ENCODE peak calls at places on chromosomes 11 and 22, in ten cellular contexts. One of them, this sample, is unnamed.

GRCh38 chr11:33402066-33402465 is 144.9 kb downstream of the HIPK3 start:
- DNase-seq in AG09309: no peak
- DNase-seq in mucosa of descending colon: no peak
- DNase-seq in MM.1S: no peak
- DNase-seq in kidney tubule cell: peak; percentile 69
- DNase-seq in activated CD4-positive, alpha-beta T cell treated with anti-CD3 and anti-CD28 coated beads, Interleukin-2, amount 10 ng/mL, durations not matched to agents 7 days and 5 days: no peak
- DNase-seq in astrocyte of the spinal cord: no peak
- DNase-seq in CD4-positive, CD25-positive, alpha-beta regulatory T cell: no peak
- DNase-seq in CD8-positive, alpha-beta T cell: no peak
- DNase-seq in mesothelial cell of epicardium: no peak
- DNase-seq in this sample: no peak

GRCh38 chr11:46477136-46477535 is 85.6 kb upstream of the CHRM4 start:
- DNase-seq in CD4-positive, CD25-positive, alpha-beta regulatory T cell: no peak
- DNase-seq in CD8-positive, alpha-beta T cell: no peak
- DNase-seq in MM.1S: no peak
- DNase-seq in mesothelial cell of epicardium: no peak
- DNase-seq in mucosa of descending colon: no peak
- DNase-seq in AG09309: no peak
- DNase-seq in kidney tubule cell: no peak
- DNase-seq in activated CD4-positive, alpha-beta T cell treated with anti-CD3 and anti-CD28 coated beads, Interleukin-2, amount 10 ng/mL, durations not matched to agents 7 days and 5 days: no peak
- DNase-seq in astrocyte of the spinal cord: no peak
- DNase-seq in this sample: no peak

GRCh38 chr22:44669725-44670027 is 32.3 kb upstream of the PRR5 start:
- DNase-seq in MM.1S: no peak
- DNase-seq in CD8-positive, alpha-beta T cell: no peak
- DNase-seq in activated CD4-positive, alpha-beta T cell treated with anti-CD3 and anti-CD28 coated beads, Interleukin-2, amount 10 ng/mL, durations not matched to agents 7 days and 5 days: no peak
- DNase-seq in CD4-positive, CD25-positive, alpha-beta regulatory T cell: no peak
- DNase-seq in AG09309: no peak
- DNase-seq in kidney tubule cell: no peak
- DNase-seq in astrocyte of the spinal cord: no peak
- DNase-seq in mesothelial cell of epicardium: no peak
- DNase-seq in mucosa of descending colon: peak; percentile 26
- DNase-seq in this sample: no peak

GRCh38 chr11:61041755-61042518 is 60.4 kb upstream of the CD5 start:
- DNase-seq in kidney tubule cell: no peak
- DNase-seq in mucosa of descending colon: peak; percentile 62
- DNase-seq in activated CD4-positive, alpha-beta T cell treated with anti-CD3 and anti-CD28 coated beads, Interleukin-2, amount 10 ng/mL, durations not matched to agents 7 days and 5 days: peak; percentile 95
- DNase-seq in CD8-positive, alpha-beta T cell: peak; percentile 82
- DNase-seq in astrocyte of the spinal cord: peak; percentile 54
- DNase-seq in MM.1S: peak; percentile 90
- DNase-seq in AG09309: no peak
- DNase-seq in CD4-positive, CD25-positive, alpha-beta regulatory T cell: peak; percentile 90
- DNase-seq in mesothelial cell of epicardium: peak; percentile 54
- DNase-seq in this sample: no peak

GRCh38 chr11:125165111-125165663 is 636 bp downstream of the PKNOX2 start:
- DNase-seq in AG09309: no peak
- DNase-seq in mesothelial cell of epicardium: peak; percentile 70
- DNase-seq in astrocyte of the spinal cord: peak; percentile 51
- DNase-seq in MM.1S: no peak
- DNase-seq in CD4-positive, CD25-positive, alpha-beta regulatory T cell: no peak
- DNase-seq in activated CD4-positive, alpha-beta T cell treated with anti-CD3 and anti-CD28 coated beads, Interleukin-2, amount 10 ng/mL, durations not matched to agents 7 days and 5 days: no peak
- DNase-seq in mucosa of descending colon: peak; percentile 32
- DNase-seq in kidney tubule cell: peak; percentile 47
- DNase-seq in CD8-positive, alpha-beta T cell: no peak
- DNase-seq in this sample: peak; percentile 12

GRCh38 chr11:126310229-126310991 is 6.5 kb downstream of the DCPS start:
- DNase-seq in kidney tubule cell: peak; percentile 69
- DNase-seq in AG09309: no peak
- DNase-seq in mesothelial cell of epicardium: peak; percentile 82
- DNase-seq in CD8-positive, alpha-beta T cell: peak; percentile 37
- DNase-seq in activated CD4-positive, alpha-beta T cell treated with anti-CD3 and anti-CD28 coated beads, Interleukin-2, amount 10 ng/mL, durations not matched to agents 7 days and 5 days: peak; percentile 64
- DNase-seq in mucosa of descending colon: peak; percentile 83
- DNase-seq in MM.1S: peak; percentile 67
- DNase-seq in astrocyte of the spinal cord: peak; percentile 77
- DNase-seq in CD4-positive, CD25-positive, alpha-beta regulatory T cell: peak; percentile 42
- DNase-seq in this sample: peak; percentile 45

GRCh38 chr22:37234736-37235711 is 9.0 kb downstream of the RAC2 start:
- DNase-seq in CD8-positive, alpha-beta T cell: no peak
- DNase-seq in astrocyte of the spinal cord: no peak
- DNase-seq in activated CD4-positive, alpha-beta T cell treated with anti-CD3 and anti-CD28 coated beads, Interleukin-2, amount 10 ng/mL, durations not matched to agents 7 days and 5 days: no peak
- DNase-seq in MM.1S: no peak
- DNase-seq in CD4-positive, CD25-positive, alpha-beta regulatory T cell: no peak
- DNase-seq in AG09309: no peak
- DNase-seq in kidney tubule cell: no peak
- DNase-seq in mucosa of descending colon: no peak
- DNase-seq in mesothelial cell of epicardium: no peak
- DNase-seq in this sample: no peak

GRCh38 chr22:36355362-36355761 is 32.4 kb downstream of the MYH9 start:
- DNase-seq in mucosa of descending colon: no peak
- DNase-seq in CD4-positive, CD25-positive, alpha-beta regulatory T cell: no peak
- DNase-seq in mesothelial cell of epicardium: no peak
- DNase-seq in kidney tubule cell: no peak
- DNase-seq in activated CD4-positive, alpha-beta T cell treated with anti-CD3 and anti-CD28 coated beads, Interleukin-2, amount 10 ng/mL, durations not matched to agents 7 days and 5 days: no peak
- DNase-seq in MM.1S: peak; percentile 45
- DNase-seq in AG09309: no peak
- DNase-seq in astrocyte of the spinal cord: no peak
- DNase-seq in CD8-positive, alpha-beta T cell: no peak
- DNase-seq in this sample: no peak

GRCh38 chr11:21927628-21928027 is 265.3 kb upstream of the ANO5 start:
- DNase-seq in mucosa of descending colon: no peak
- DNase-seq in astrocyte of the spinal cord: no peak
- DNase-seq in CD8-positive, alpha-beta T cell: no peak
- DNase-seq in AG09309: no peak
- DNase-seq in CD4-positive, CD25-positive, alpha-beta regulatory T cell: no peak
- DNase-seq in activated CD4-positive, alpha-beta T cell treated with anti-CD3 and anti-CD28 coated beads, Interleukin-2, amount 10 ng/mL, durations not matched to agents 7 days and 5 days: no peak
- DNase-seq in mesothelial cell of epicardium: no peak
- DNase-seq in kidney tubule cell: no peak
- DNase-seq in MM.1S: no peak
- DNase-seq in this sample: no peak

GRCh38 chr11:111512296-111513239 is at the start of gene BTG4:
- DNase-seq in activated CD4-positive, alpha-beta T cell treated with anti-CD3 and anti-CD28 coated beads, Interleukin-2, amount 10 ng/mL, durations not matched to agents 7 days and 5 days: peak; percentile 29
- DNase-seq in astrocyte of the spinal cord: no peak
- DNase-seq in mucosa of descending colon: peak; percentile 24
- DNase-seq in CD8-positive, alpha-beta T cell: no peak
- DNase-seq in CD4-positive, CD25-positive, alpha-beta regulatory T cell: peak; percentile 20
- DNase-seq in AG09309: no peak
- DNase-seq in kidney tubule cell: peak; percentile 30
- DNase-seq in mesothelial cell of epicardium: peak; percentile 47
- DNase-seq in MM.1S: peak; percentile 24
- DNase-seq in this sample: no peak

GRCh38 chr22:40156001-40156516 is 21.7 kb upstream of the TNRC6B start:
- DNase-seq in AG09309: no peak
- DNase-seq in CD4-positive, CD25-positive, alpha-beta regulatory T cell: no peak
- DNase-seq in mucosa of descending colon: peak; percentile 56
- DNase-seq in astrocyte of the spinal cord: peak; percentile 61
- DNase-seq in activated CD4-positive, alpha-beta T cell treated with anti-CD3 and anti-CD28 coated beads, Interleukin-2, amount 10 ng/mL, durations not matched to agents 7 days and 5 days: peak; percentile 19
- DNase-seq in mesothelial cell of epicardium: no peak
- DNase-seq in kidney tubule cell: peak; percentile 77
- DNase-seq in CD8-positive, alpha-beta T cell: no peak
- DNase-seq in MM.1S: peak; percentile 11
- DNase-seq in this sample: no peak